ENCODE peak calls at places on chromosomes 2 and 18, in nine cellular contexts. L is naive thymus-derived CD4-positive, alpha-beta T cell; Y is RKO; O is HAP-1; T is nucleus accumbens; S is OCI-M1; K is activated CD4-positive, alpha-beta memory T cell treated with anti-CD3 and anti-CD28 coated beads, Interleukin-2, amount 10 ng/mL, durations not matched to agents 7 days and 5 days; U is NCI-H1048; A is HT1080. M is an unnamed sample.

GRCh38 chr2:180048256-180048655 is 41.2 kb upstream of the CWC22 start:
- DNase-seq in Y (no peak), O (no peak), U (no peak), L (no peak), A (peak; percentile 7), S (no peak), K (no peak), T (no peak), M (no peak)

GRCh38 chr2:74345272-74345943 is 2.2 kb upstream of the SLC4A5 start:
- DNase-seq in K (no peak), S (no peak), L (no peak), Y (no peak), O (no peak), U (no peak), A (no peak), T (no peak), M (no peak)

GRCh38 chr2:75100011-75100680 is 99.2 kb downstream of the TACR1 start:
- DNase-seq in O (no peak), T (no peak), A (peak; percentile 74), Y (peak; percentile 29), U (peak; percentile 91), K (no peak), S (peak; percentile 0), L (no peak), M (no peak)

GRCh38 chr2:183927367-183928355 is 670.7 kb upstream of the ZNF804A start:
- DNase-seq in Y (peak; percentile 39), S (no peak), K (no peak), U (no peak), T (no peak), L (no peak), O (no peak), A (peak; percentile 70), M (no peak)

GRCh38 chr2:173359231-173359630 is 4.6 kb downstream of the CDCA7 start:
- DNase-seq in S (no peak), U (no peak), A (peak; percentile 85), L (no peak), K (peak; percentile 37), O (no peak), Y (no peak), T (no peak), M (no peak)

GRCh38 chr2:26849056-26850001 is 1.4 kb downstream of the DPYSL5 start:
- DNase-seq in O (peak; percentile 76), T (no peak), Y (no peak), U (no peak), A (no peak), S (no peak), K (no peak), L (peak; percentile 9), M (no peak)

GRCh38 chr2:95279435-95280035 is 5.3 kb downstream of the PROM2 start:
- DNase-seq in O (no peak), T (no peak), S (no peak), Y (no peak), K (no peak), U (no peak), L (no peak), A (no peak), M (no peak)

GRCh38 chr18:56795381-56795780 is 144.2 kb downstream of the WDR7 start:
- DNase-seq in T (no peak), Y (no peak), U (no peak), L (no peak), O (no peak), K (no peak), S (no peak), A (peak; percentile 27), M (no peak)

GRCh38 chr2:85698880-85699254 is 4.7 kb downstream of the GNLY start:
- DNase-seq in A (no peak), T (no peak), K (no peak), O (no peak), U (no peak), Y (no peak), S (no peak), L (no peak), M (no peak)

GRCh38 chr2:187547353-187547979 is 6.8 kb downstream of the TFPI start:
- DNase-seq in U (no peak), Y (peak; percentile 96), L (no peak), A (peak; percentile 91), T (no peak), O (no peak), K (no peak), S (peak; percentile 89), M (peak; percentile 93)

GRCh38 chr2:95027369-95027720 is 1.8 kb downstream of the MAL start:
- DNase-seq in O (no peak), T (no peak), S (no peak), A (no peak), K (no peak), Y (no peak), U (no peak), L (no peak), M (no peak)

GRCh38 chr18:38077219-38077618 is 511.6 kb upstream of the CELF4 start:
- DNase-seq in Y (peak; percentile 46), A (peak; percentile 37), L (no peak), S (peak; percentile 37), O (no peak), T (no peak), K (no peak), U (no peak), M (no peak)

GRCh38 chr2:24704682-24705081 is 88.5 kb downstream of the PTRHD1 start:
- DNase-seq in A (no peak), S (no peak), T (no peak), K (no peak), L (no peak), O (no peak), Y (no peak), U (no peak), M (no peak)

GRCh38 chr2:74206180-74206688 is 7.8 kb downstream of the MTHFD2 start:
- DNase-seq in A (peak; percentile 52), T (no peak), O (no peak), Y (peak; percentile 73), K (peak; percentile 67), L (peak; percentile 37), S (peak; percentile 75), U (no peak), M (no peak)

GRCh38 chr2:133138693-133139092 is 429.6 kb downstream of the NCKAP5 start:
- DNase-seq in O (no peak), K (no peak), A (no peak), S (peak; percentile 66), U (no peak), T (no peak), L (no peak), Y (no peak), M (no peak)

GRCh38 chr2:85712261-85712660 is 18.1 kb downstream of the GNLY start:
- DNase-seq in L (no peak), S (no peak), Y (no peak), O (no peak), U (no peak), K (no peak), A (no peak), T (no peak), M (no peak)

GRCh38 chr18:28794459-28795245 is 617.7 kb upstream of the CDH2 start:
- DNase-seq in K (no peak), U (no peak), O (no peak), Y (no peak), S (no peak), L (no peak), T (no peak), A (peak; percentile 87), M (no peak)

M was measured in NCI-H460.